ENCODE peak calls at places on chromosome 6, in four cellular contexts. R, M, X and K are unnamed samples.

GRCh38 chr6:33826537-33826936 is 22.7 kb upstream of the MLN start:
- DNase-seq in R (no peak), M (no peak), X (no peak), K (no peak)

GRCh38 chr6:19613678-19614077 is 223.5 kb upstream of the ID4 start:
- DNase-seq in M (no peak), X (no peak), R (no peak), K (no peak)

GRCh38 chr6:96923871-96924493 is 546 bp upstream of the KLHL32 start:
- DNase-seq in X (peak), M (no peak), R (no peak), K (no peak)

GRCh38 chr6:119142637-119143036 is 64.2 kb upstream of the FAM184A start:
- DNase-seq in R (no peak), M (no peak), X (no peak), K (no peak)

GRCh38 chr6:291148-291696 is 1.1 kb upstream of the DUSP22 start:
- DNase-seq in M (no peak), X (no peak), R (no peak), K (no peak)

GRCh38 chr6:12024715-12025434 is 12.8 kb downstream of the HIVEP1 start:
- DNase-seq in M (no peak), X (no peak), R (no peak), K (peak)

GRCh38 chr6:135114355-135115145 is 59.9 kb upstream of the HBS1L start:
- DNase-seq in X (no peak), M (no peak), R (no peak), K (no peak)

GRCh38 chr6:169207482-169207881 is 46.2 kb downstream of the THBS2 start:
- DNase-seq in M (no peak), X (no peak), R (no peak), K (no peak)

GRCh38 chr6:139711714-139712585 is 337.5 kb upstream of the CITED2 start:
- DNase-seq in M (no peak), R (no peak), X (no peak), K (no peak)

GRCh38 chr6:1542335-1542734 is 67.4 kb upstream of the FOXC1 start:
- DNase-seq in X (no peak), M (no peak), R (no peak), K (no peak)

GRCh38 chr6:148438593-148438992 is 96.0 kb downstream of the SASH1 start:
- DNase-seq in R (no peak), X (no peak), M (no peak), K (no peak)

GRCh38 chr6:133410628-133411027 is 169.5 kb downstream of the EYA4 start:
- DNase-seq in X (no peak), R (no peak), M (no peak), K (no peak)

GRCh38 chr6:96724641-96725040 is 112.6 kb downstream of the GPR63 start:
- DNase-seq in M (no peak), X (no peak), R (no peak), K (no peak)

GRCh38 chr6:218153-219018 is 73.9 kb upstream of the DUSP22 start:
- DNase-seq in X (no peak), R (no peak), M (no peak), K (no peak)

GRCh38 chr6:45586216-45587171 is 208.8 kb upstream of the SUPT3H start:
- DNase-seq in R (no peak), X (no peak), M (no peak), K (no peak)

GRCh38 chr6:151068761-151069312 is 170.9 kb upstream of the AKAP12 start:
- DNase-seq in R (no peak), X (no peak), M (no peak), K (no peak)

GRCh38 chr6:5302220-5302946 is 41.1 kb downstream of the FARS2 start:
- DNase-seq in M (no peak), R (no peak), X (no peak), K (no peak)

GRCh38 chr6:73538116-73538779 is 17.4 kb upstream of the EEF1A1 start:
- DNase-seq in R (no peak), X (no peak), M (no peak), K (no peak)

GRCh38 chr6:76418657-76419217 is 346.3 kb upstream of the IMPG1 start:
- DNase-seq in X (no peak), R (no peak), M (no peak), K (no peak)

GRCh38 chr6:1701668-1702353 is 92.1 kb downstream of the FOXC1 start:
- DNase-seq in X (no peak), M (no peak), R (no peak), K (no peak)

GRCh38 chr6:108437821-108438220 is 122.9 kb upstream of the FOXO3 start:
- DNase-seq in M (no peak), X (no peak), R (no peak), K (no peak)

GRCh38 chr6:6556738-6557503 is 31.6 kb upstream of the LY86 start:
- DNase-seq in X (no peak), R (peak), M (peak), K (no peak)

GRCh38 chr6:125748534-125749111 is 809 bp upstream of the HEY2 start:
- DNase-seq in R (no peak), M (peak), X (no peak), K (no peak)

GRCh38 chr6:33273129-33273923 is 1.5 kb downstream of the RPS18 start:
- DNase-seq in X (no peak), M (no peak), R (no peak), K (no peak)

GRCh38 chr6:36444470-36444869 is 1.7 kb downstream of the KCTD20 start:
- DNase-seq in M (no peak), R (no peak), X (no peak), K (no peak)

GRCh38 chr6:44665143-44665542 is 277.6 kb downstream of the CDC5L start:
- DNase-seq in X (no peak), R (no peak), M (no peak), K (no peak)

GRCh38 chr6:16901777-16902176 is 140.5 kb upstream of the ATXN1 start:
- DNase-seq in M (peak), R (peak), X (no peak), K (peak)

GRCh38 chr6:128098000-128098581 is 197.2 kb upstream of the THEMIS start:
- DNase-seq in X (no peak), R (no peak), M (no peak), K (no peak)

GRCh38 chr6:142387997-142388815 is 86.4 kb downstream of the ADGRG6 start:
- DNase-seq in R (no peak), X (no peak), M (no peak), K (no peak)

GRCh38 chr6:126063512-126064146 is 77.3 kb downstream of the TRMT11 start:
- DNase-seq in X (no peak), M (no peak), R (no peak), K (no peak)

GRCh38 chr6:87827291-87827690 is 125.3 kb upstream of the AKIRIN2 start:
- DNase-seq in X (no peak), M (no peak), R (no peak), K (no peak)

GRCh38 chr6:119077643-119078448 is 618 bp downstream of the FAM184A start:
- DNase-seq in M (peak), R (no peak), X (no peak), K (peak)

GRCh38 chr6:26355366-26355765 is 9.6 kb upstream of the BTN3A2 start:
- DNase-seq in M (no peak), R (no peak), X (no peak), K (no peak)

GRCh38 chr6:63897459-63897858 is 261.9 kb downstream of the PHF3 start:
- DNase-seq in X (no peak), M (no peak), R (no peak), K (no peak)

GRCh38 chr6:6612308-6612707 is 23.8 kb downstream of the LY86 start:
- DNase-seq in R (no peak), M (no peak), X (no peak), K (no peak)

GRCh38 chr6:4693158-4693557 is 83.0 kb upstream of the CDYL start:
- DNase-seq in X (no peak), R (no peak), M (no peak), K (no peak)

GRCh38 chr6:152050451-152051195 is 243.1 kb downstream of the ESR1 start:
- DNase-seq in X (no peak), M (no peak), R (no peak), K (no peak)

GRCh38 chr6:151481752-151482151 is 12.1 kb upstream of the CCDC170 start:
- DNase-seq in X (no peak), R (no peak), M (no peak), K (no peak)